ENCODE peak calls at places on chromosome 19, in four cellular contexts. One of them, this sample, is unnamed. For H3K9me3, the result is how much of the 10 kb centered on the place peaks cover.

GRCh38 chr19:29540128-29540527 is 14.3 kb downstream of the VSTM2B start:
- DNase-seq in tibial nerve: no peak
- DNase-seq in fibroblast of lung: no peak
- DNase-seq in upper lobe of right lung: peak
- DNase-seq in this sample: no peak

GRCh38 chr19:41543582-41543981 is 32.4 kb upstream of the CEACAM21 start:
- DNase-seq in tibial nerve: no peak
- DNase-seq in fibroblast of lung: no peak
- DNase-seq in upper lobe of right lung: no peak
- DNase-seq in this sample: no peak

GRCh38 chr19:2186071-2186846 is 22.5 kb downstream of the DOT1L start:
- DNase-seq in tibial nerve: peak
- DNase-seq in fibroblast of lung: peak
- DNase-seq in upper lobe of right lung: peak
- DNase-seq in this sample: peak

GRCh38 chr19:36207605-36208252 is 6.7 kb downstream of the ZNF565 start:
- DNase-seq in tibial nerve: no peak
- DNase-seq in fibroblast of lung: no peak
- DNase-seq in upper lobe of right lung: no peak
- DNase-seq in this sample: no peak

GRCh38 chr19:1469936-1470863 is 8.8 kb downstream of the C19orf25 start:
- DNase-seq in tibial nerve: no peak
- DNase-seq in fibroblast of lung: no peak
- DNase-seq in upper lobe of right lung: no peak
- DNase-seq in this sample: peak

GRCh38 chr19:893775-894090 is 449 bp downstream of the RNU6-9 start:
- DNase-seq in tibial nerve: no peak
- DNase-seq in fibroblast of lung: no peak
- DNase-seq in upper lobe of right lung: no peak
- DNase-seq in this sample: no peak

GRCh38 chr19:7489609-7490044 is 792 bp upstream of the PEX11G start:
- DNase-seq in tibial nerve: no peak
- DNase-seq in fibroblast of lung: no peak
- DNase-seq in upper lobe of right lung: no peak
- DNase-seq in this sample: no peak

GRCh38 chr19:34588249-34588648 is 88.7 kb downstream of the SCGB2B2 start:
- DNase-seq in tibial nerve: no peak
- DNase-seq in fibroblast of lung: no peak
- DNase-seq in upper lobe of right lung: no peak
- DNase-seq in this sample: no peak

GRCh38 chr19:8050274-8051096 is 2.1 kb upstream of the CCL25 start:
- DNase-seq in tibial nerve: peak
- DNase-seq in fibroblast of lung: peak
- DNase-seq in upper lobe of right lung: peak
- DNase-seq in this sample: peak

GRCh38 chr19:51458899-51459592 is 792 bp upstream of the SIGLEC8 start:
- DNase-seq in tibial nerve: no peak
- DNase-seq in fibroblast of lung: no peak
- DNase-seq in upper lobe of right lung: no peak
- DNase-seq in this sample: no peak

GRCh38 chr19:47305309-47305751 is 4.3 kb upstream of the C5AR1 start:
- DNase-seq in tibial nerve: peak
- DNase-seq in fibroblast of lung: peak
- DNase-seq in upper lobe of right lung: peak
- DNase-seq in this sample: peak

GRCh38 chr19:2977001-2977685 is at the start of gene TLE6:
- DNase-seq in tibial nerve: peak
- DNase-seq in fibroblast of lung: peak
- DNase-seq in upper lobe of right lung: peak
- DNase-seq in this sample: peak

GRCh38 chr19:1567116-1567847 is 843 bp downstream of the MEX3D start:
- DNase-seq in tibial nerve: no peak
- DNase-seq in fibroblast of lung: no peak
- DNase-seq in upper lobe of right lung: peak
- DNase-seq in this sample: no peak

GRCh38 chr19:1841209-1841924 is 6.9 kb downstream of the REXO1 start:
- DNase-seq in tibial nerve: no peak
- DNase-seq in fibroblast of lung: no peak
- DNase-seq in upper lobe of right lung: no peak
- DNase-seq in this sample: no peak

GRCh38 chr19:35436477-35437141 is 11.4 kb upstream of the FFAR2 start:
- DNase-seq in tibial nerve: peak
- DNase-seq in fibroblast of lung: peak
- DNase-seq in upper lobe of right lung: no peak
- DNase-seq in this sample: no peak

GRCh38 chr19:2167896-2168618 is 4.3 kb downstream of the DOT1L start:
- DNase-seq in tibial nerve: peak
- DNase-seq in fibroblast of lung: peak
- DNase-seq in upper lobe of right lung: peak
- DNase-seq in this sample: peak

GRCh38 chr19:10339380-10339960 is at the start of gene ICAM3:
- DNase-seq in tibial nerve: no peak
- DNase-seq in fibroblast of lung: no peak
- DNase-seq in upper lobe of right lung: no peak
- DNase-seq in this sample: peak

GRCh38 chr19:38073806-38074685 is 150.0 kb downstream of the DPF1 start:
- DNase-seq in tibial nerve: no peak
- DNase-seq in fibroblast of lung: peak
- DNase-seq in upper lobe of right lung: no peak
- DNase-seq in this sample: no peak

GRCh38 chr19:41175825-41176734 is 16.9 kb upstream of the CYP2S1 start:
- DNase-seq in tibial nerve: peak
- DNase-seq in fibroblast of lung: peak
- DNase-seq in upper lobe of right lung: peak
- DNase-seq in this sample: peak

GRCh38 chr19:28980236-28980868 is 232.6 kb downstream of the UQCRFS1 start:
- DNase-seq in tibial nerve: no peak
- DNase-seq in fibroblast of lung: no peak
- DNase-seq in upper lobe of right lung: no peak
- DNase-seq in this sample: no peak

GRCh38 chr19:10727599-10728250 is 9.8 kb downstream of the DNM2 start:
- DNase-seq in tibial nerve: no peak
- DNase-seq in fibroblast of lung: no peak
- DNase-seq in upper lobe of right lung: no peak
- DNase-seq in this sample: no peak

GRCh38 chr19:35153701-35154534 is 617 bp upstream of the FXYD5 start:
- DNase-seq in tibial nerve: no peak
- DNase-seq in fibroblast of lung: no peak
- DNase-seq in upper lobe of right lung: peak
- DNase-seq in this sample: peak

GRCh38 chr19:35205733-35206323 is 22.7 kb downstream of the FAM187B start:
- DNase-seq in tibial nerve: no peak
- DNase-seq in fibroblast of lung: no peak
- DNase-seq in upper lobe of right lung: no peak
- DNase-seq in this sample: no peak

GRCh38 chr19:3123088-3123721 is 12.6 kb upstream of the GNA15 start:
- DNase-seq in tibial nerve: no peak
- DNase-seq in fibroblast of lung: no peak
- DNase-seq in upper lobe of right lung: peak
- DNase-seq in this sample: no peak

GRCh38 chr19:49085868-49086232 is 599 bp downstream of the SNRNP70 start:
- DNase-seq in tibial nerve: no peak
- DNase-seq in fibroblast of lung: no peak
- DNase-seq in upper lobe of right lung: no peak
- DNase-seq in this sample: no peak

GRCh38 chr19:35304036-35304435 is 12.1 kb downstream of the MAG start:
- DNase-seq in tibial nerve: no peak
- DNase-seq in fibroblast of lung: no peak
- DNase-seq in upper lobe of right lung: no peak
- DNase-seq in this sample: no peak

GRCh38 chr19:15671891-15672579 is 852 bp upstream of the CYP4F12 start:
- DNase-seq in tibial nerve: no peak
- DNase-seq in fibroblast of lung: no peak
- DNase-seq in upper lobe of right lung: no peak
- DNase-seq in this sample: no peak
- H3K9me3 ChIP-seq in tibial nerve: under half
- H3K9me3 ChIP-seq in fibroblast of lung: under half
- H3K9me3 ChIP-seq in upper lobe of right lung: under half
- H3K9me3 ChIP-seq in this sample: under half

GRCh38 chr19:5470264-5470671 is 15.1 kb downstream of the ZNRF4 start:
- DNase-seq in tibial nerve: no peak
- DNase-seq in fibroblast of lung: no peak
- DNase-seq in upper lobe of right lung: no peak
- DNase-seq in this sample: no peak
- TF ChIP-seq CTCF in tibial nerve: no peak
- TF ChIP-seq CTCF in fibroblast of lung: no peak
- TF ChIP-seq CTCF in upper lobe of right lung: no peak
- TF ChIP-seq CTCF in this sample: no peak

GRCh38 chr19:21109116-21109515 is 27.1 kb downstream of the ZNF714 start:
- DNase-seq in tibial nerve: no peak
- DNase-seq in fibroblast of lung: peak
- DNase-seq in upper lobe of right lung: no peak
- DNase-seq in this sample: no peak

GRCh38 chr19:21115430-21115829 is 26.4 kb upstream of the ZNF431 start:
- DNase-seq in tibial nerve: no peak
- DNase-seq in fibroblast of lung: no peak
- DNase-seq in upper lobe of right lung: no peak
- DNase-seq in this sample: no peak

DNA sequence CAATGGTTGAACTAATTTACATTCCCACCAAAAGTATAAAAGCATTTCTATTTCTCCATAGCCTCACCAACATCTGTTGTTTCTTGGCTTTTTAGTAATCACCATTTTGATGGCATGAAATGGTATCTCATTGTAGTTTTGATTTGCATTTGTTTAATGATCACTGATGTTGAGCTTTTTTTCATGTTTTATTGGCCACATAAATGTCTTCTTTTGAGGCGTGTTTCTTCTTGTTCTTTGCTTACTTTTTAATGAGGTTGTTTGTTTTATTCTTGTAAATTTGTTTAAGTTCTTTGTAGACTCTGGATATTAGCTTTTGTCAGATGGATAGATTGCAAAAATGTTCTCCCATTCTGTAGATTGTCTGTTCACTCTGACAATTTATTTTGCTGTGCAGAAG is 28.2 kb downstream of the ZNF714 start:
- DNase-seq in tibial nerve: no peak
- DNase-seq in fibroblast of lung: no peak
- DNase-seq in upper lobe of right lung: no peak
- DNase-seq in this sample: no peak
- H3K9me3 ChIP-seq in tibial nerve: under half
- H3K9me3 ChIP-seq in fibroblast of lung: under half
- H3K9me3 ChIP-seq in upper lobe of right lung: under half
- H3K9me3 ChIP-seq in this sample: under half

DNA sequence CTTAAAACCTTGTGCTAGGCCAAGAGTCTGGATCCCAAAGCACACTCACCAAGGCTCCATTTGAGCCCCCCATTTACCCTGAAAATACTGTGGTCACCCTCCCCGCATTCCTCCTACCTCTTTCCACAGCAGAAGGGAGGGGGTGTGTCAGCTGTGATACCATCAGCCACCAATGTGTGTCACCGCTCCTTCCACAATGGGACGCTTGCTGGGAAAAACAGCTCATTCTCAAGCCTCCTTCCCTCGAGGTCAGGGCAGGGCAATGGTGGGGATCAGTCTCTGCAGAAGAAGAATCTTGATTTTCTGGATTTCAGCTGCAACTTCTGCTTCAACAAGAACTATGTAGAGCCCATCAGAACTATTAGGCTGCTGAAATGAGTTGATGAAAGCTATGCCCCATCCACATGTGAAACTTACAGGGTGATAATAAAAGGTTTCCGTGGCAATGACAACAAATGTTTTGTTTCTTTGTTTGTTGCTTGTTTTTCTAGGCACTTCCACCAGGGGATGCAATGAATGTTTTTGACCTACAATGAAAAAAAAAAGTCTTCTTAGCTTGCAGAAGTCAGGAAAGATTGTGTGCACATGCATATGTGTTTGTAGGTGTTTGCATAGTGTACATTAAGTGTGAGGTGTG is 26.4 kb upstream of the ZNF507 start:
- DNase-seq in tibial nerve: no peak
- DNase-seq in fibroblast of lung: no peak
- DNase-seq in upper lobe of right lung: no peak
- DNase-seq in this sample: no peak
- TF ChIP-seq CTCF in tibial nerve: no peak
- TF ChIP-seq CTCF in fibroblast of lung: no peak
- TF ChIP-seq CTCF in upper lobe of right lung: peak
- TF ChIP-seq CTCF in this sample: peak

GRCh38 chr19:30884146-30884812 is 465.0 kb downstream of the TSHZ3 start:
- DNase-seq in tibial nerve: no peak
- DNase-seq in fibroblast of lung: no peak
- DNase-seq in upper lobe of right lung: no peak
- DNase-seq in this sample: no peak
- H3K9me3 ChIP-seq in tibial nerve: under half
- H3K9me3 ChIP-seq in fibroblast of lung: under half
- H3K9me3 ChIP-seq in upper lobe of right lung: under half
- H3K9me3 ChIP-seq in this sample: under half

DNA sequence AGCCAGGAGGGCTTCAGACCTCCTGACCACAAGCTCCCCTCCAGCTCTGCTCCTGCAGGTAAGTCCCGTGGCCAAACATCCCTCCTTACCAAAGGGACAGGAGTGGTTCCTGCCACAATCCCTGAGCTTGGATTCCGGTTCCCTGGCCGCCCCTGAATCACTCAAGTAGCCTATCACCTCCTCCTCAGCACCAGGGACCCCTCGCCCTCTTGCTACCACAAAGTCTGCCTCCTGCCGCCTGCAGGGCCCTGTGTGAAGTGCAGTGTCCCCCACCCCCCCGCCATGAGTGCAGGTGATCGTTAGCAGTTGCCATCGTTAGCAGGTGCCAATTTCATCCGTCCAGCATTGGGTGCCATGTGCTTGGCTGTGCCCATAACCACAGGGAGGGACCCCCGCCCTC is 40.8 kb upstream of the RANBP3 start:
- DNase-seq in tibial nerve: no peak
- DNase-seq in fibroblast of lung: no peak
- DNase-seq in upper lobe of right lung: peak
- DNase-seq in this sample: peak
- TF ChIP-seq CTCF in tibial nerve: no peak
- TF ChIP-seq CTCF in fibroblast of lung: no peak
- TF ChIP-seq CTCF in upper lobe of right lung: no peak
- TF ChIP-seq CTCF in this sample: no peak

GRCh38 chr19:39083599-39083982 is 577 bp upstream of the ACP7 start:
- DNase-seq in tibial nerve: no peak
- DNase-seq in fibroblast of lung: peak
- DNase-seq in upper lobe of right lung: no peak
- DNase-seq in this sample: no peak
- H3K9me3 ChIP-seq in tibial nerve: under half
- H3K9me3 ChIP-seq in fibroblast of lung: under half
- H3K9me3 ChIP-seq in upper lobe of right lung: under half
- H3K9me3 ChIP-seq in this sample: under half

DNA sequence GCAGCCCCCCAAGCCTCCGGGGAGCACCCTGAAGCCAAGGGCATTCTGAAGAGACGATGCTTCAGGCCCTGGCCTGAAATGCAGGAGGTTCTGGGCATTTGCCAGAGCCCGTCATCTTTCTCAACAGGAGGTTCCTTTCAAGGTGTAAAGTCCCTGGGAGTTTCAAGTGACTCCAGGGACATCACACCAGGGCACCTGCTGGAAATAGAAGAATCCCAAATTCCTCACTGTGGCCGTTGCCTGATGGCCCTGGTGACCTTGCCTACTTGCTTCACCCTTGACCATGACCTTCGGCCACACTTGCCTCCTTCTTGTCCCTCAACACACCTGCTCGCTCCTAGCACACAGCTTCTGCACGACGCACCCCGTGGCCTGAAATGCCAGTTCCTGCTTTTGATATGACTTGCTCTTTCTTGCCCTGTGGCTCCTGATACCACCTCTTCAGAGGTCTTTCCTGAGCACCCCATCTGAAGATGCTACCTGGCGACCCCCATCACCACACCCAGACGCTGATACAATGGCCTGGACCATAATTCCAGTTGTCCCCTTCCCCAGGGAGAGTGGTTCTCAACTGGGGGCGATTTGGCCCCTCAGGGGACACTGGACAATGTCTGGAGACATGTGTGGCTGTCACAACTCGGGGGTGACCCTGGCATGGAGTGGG is 3.5 kb downstream of the DPP9 start:
- DNase-seq in tibial nerve: no peak
- DNase-seq in fibroblast of lung: no peak
- DNase-seq in upper lobe of right lung: no peak
- DNase-seq in this sample: peak
- TF ChIP-seq CTCF in tibial nerve: no peak
- TF ChIP-seq CTCF in fibroblast of lung: no peak
- TF ChIP-seq CTCF in upper lobe of right lung: no peak
- TF ChIP-seq CTCF in this sample: no peak